ENCODE peak calls at places on chromosomes 12 and 14, in seven cellular contexts. One of them, this sample, is unnamed.

GRCh38 chr12:131487379-131488129 is 223.3 kb upstream of the SFSWAP start:
- DNase-seq in psoas muscle: no peak
- DNase-seq in left colon: peak; percentile 19
- DNase-seq in hippocampal formation: no peak
- DNase-seq in ecto neural progenitor cell: no peak
- DNase-seq in heart left ventricle: no peak
- DNase-seq in activated gamma-delta T cell treated with anti-CD3 and anti-CD28 coated beads, Interleukin-2, amount 50 U/mL, for 16 hours: no peak
- DNase-seq in this sample: no peak

GRCh38 chr14:99360774-99361595 is 89.0 kb upstream of the BCL11B start:
- DNase-seq in left colon: no peak
- DNase-seq in heart left ventricle: no peak
- DNase-seq in hippocampal formation: no peak
- DNase-seq in activated gamma-delta T cell treated with anti-CD3 and anti-CD28 coated beads, Interleukin-2, amount 50 U/mL, for 16 hours: no peak
- DNase-seq in ecto neural progenitor cell: no peak
- DNase-seq in psoas muscle: no peak
- DNase-seq in this sample: no peak

GRCh38 chr12:13374783-13375182 is 178.3 kb downstream of the EMP1 start:
- DNase-seq in activated gamma-delta T cell treated with anti-CD3 and anti-CD28 coated beads, Interleukin-2, amount 50 U/mL, for 16 hours: no peak
- DNase-seq in heart left ventricle: no peak
- DNase-seq in hippocampal formation: no peak
- DNase-seq in left colon: no peak
- DNase-seq in psoas muscle: no peak
- DNase-seq in ecto neural progenitor cell: no peak
- DNase-seq in this sample: no peak

GRCh38 chr14:105146181-105146975 is 22.2 kb downstream of the JAG2 start:
- DNase-seq in psoas muscle: peak; percentile 40
- DNase-seq in heart left ventricle: no peak
- DNase-seq in activated gamma-delta T cell treated with anti-CD3 and anti-CD28 coated beads, Interleukin-2, amount 50 U/mL, for 16 hours: no peak
- DNase-seq in left colon: no peak
- DNase-seq in hippocampal formation: no peak
- DNase-seq in ecto neural progenitor cell: no peak
- DNase-seq in this sample: no peak

GRCh38 chr14:73457050-73457934 is 1.1 kb downstream of the NUMB start:
- DNase-seq in hippocampal formation: peak; percentile 57
- DNase-seq in ecto neural progenitor cell: no peak
- DNase-seq in heart left ventricle: peak; percentile 51
- DNase-seq in psoas muscle: peak; percentile 60
- DNase-seq in left colon: peak; percentile 64
- DNase-seq in activated gamma-delta T cell treated with anti-CD3 and anti-CD28 coated beads, Interleukin-2, amount 50 U/mL, for 16 hours: no peak
- DNase-seq in this sample: peak; percentile 50

GRCh38 chr12:66144796-66145754 is 14.5 kb upstream of the LLPH start:
- DNase-seq in ecto neural progenitor cell: no peak
- DNase-seq in heart left ventricle: no peak
- DNase-seq in psoas muscle: no peak
- DNase-seq in left colon: peak; percentile 43
- DNase-seq in activated gamma-delta T cell treated with anti-CD3 and anti-CD28 coated beads, Interleukin-2, amount 50 U/mL, for 16 hours: no peak
- DNase-seq in hippocampal formation: no peak
- DNase-seq in this sample: peak; percentile 37

GRCh38 chr12:7833831-7834230 is 38.9 kb downstream of the SLC2A14 start:
- DNase-seq in left colon: no peak
- DNase-seq in activated gamma-delta T cell treated with anti-CD3 and anti-CD28 coated beads, Interleukin-2, amount 50 U/mL, for 16 hours: no peak
- DNase-seq in hippocampal formation: no peak
- DNase-seq in psoas muscle: no peak
- DNase-seq in ecto neural progenitor cell: no peak
- DNase-seq in heart left ventricle: no peak
- DNase-seq in this sample: no peak

GRCh38 chr14:63323148-63323547 is 4.4 kb upstream of the GPHB5 start:
- DNase-seq in hippocampal formation: no peak
- DNase-seq in ecto neural progenitor cell: no peak
- DNase-seq in psoas muscle: no peak
- DNase-seq in heart left ventricle: no peak
- DNase-seq in activated gamma-delta T cell treated with anti-CD3 and anti-CD28 coated beads, Interleukin-2, amount 50 U/mL, for 16 hours: no peak
- DNase-seq in left colon: no peak
- DNase-seq in this sample: no peak

GRCh38 chr12:89947437-89948265 is 239.0 kb upstream of the ATP2B1 start:
- DNase-seq in ecto neural progenitor cell: no peak
- DNase-seq in heart left ventricle: no peak
- DNase-seq in psoas muscle: no peak
- DNase-seq in left colon: no peak
- DNase-seq in hippocampal formation: no peak
- DNase-seq in activated gamma-delta T cell treated with anti-CD3 and anti-CD28 coated beads, Interleukin-2, amount 50 U/mL, for 16 hours: no peak
- DNase-seq in this sample: peak; percentile 61

GRCh38 chr12:67826946-67827719 is 162.1 kb upstream of the IFNG-AS1 start:
- DNase-seq in ecto neural progenitor cell: no peak
- DNase-seq in hippocampal formation: no peak
- DNase-seq in activated gamma-delta T cell treated with anti-CD3 and anti-CD28 coated beads, Interleukin-2, amount 50 U/mL, for 16 hours: no peak
- DNase-seq in psoas muscle: no peak
- DNase-seq in left colon: no peak
- DNase-seq in heart left ventricle: no peak
- DNase-seq in this sample: peak; percentile 42

GRCh38 chr12:52354197-52354596 is 13.1 kb downstream of the KRT85 start:
- DNase-seq in activated gamma-delta T cell treated with anti-CD3 and anti-CD28 coated beads, Interleukin-2, amount 50 U/mL, for 16 hours: no peak
- DNase-seq in ecto neural progenitor cell: no peak
- DNase-seq in hippocampal formation: no peak
- DNase-seq in heart left ventricle: no peak
- DNase-seq in psoas muscle: no peak
- DNase-seq in left colon: no peak
- DNase-seq in this sample: no peak

GRCh38 chr14:95452176-95452889 is 64.1 kb downstream of the SYNE3 start:
- DNase-seq in activated gamma-delta T cell treated with anti-CD3 and anti-CD28 coated beads, Interleukin-2, amount 50 U/mL, for 16 hours: no peak
- DNase-seq in hippocampal formation: peak; percentile 21
- DNase-seq in left colon: no peak
- DNase-seq in ecto neural progenitor cell: no peak
- DNase-seq in heart left ventricle: no peak
- DNase-seq in psoas muscle: no peak
- DNase-seq in this sample: peak; percentile 23

GRCh38 chr14:84403585-84403984 is 1126.4 kb upstream of the FLRT2 start:
- DNase-seq in psoas muscle: no peak
- DNase-seq in hippocampal formation: no peak
- DNase-seq in ecto neural progenitor cell: no peak
- DNase-seq in heart left ventricle: no peak
- DNase-seq in left colon: no peak
- DNase-seq in activated gamma-delta T cell treated with anti-CD3 and anti-CD28 coated beads, Interleukin-2, amount 50 U/mL, for 16 hours: no peak
- DNase-seq in this sample: no peak

GRCh38 chr14:103121161-103121845 is 2.0 kb upstream of the TNFAIP2 start:
- DNase-seq in activated gamma-delta T cell treated with anti-CD3 and anti-CD28 coated beads, Interleukin-2, amount 50 U/mL, for 16 hours: no peak
- DNase-seq in psoas muscle: peak; percentile 89
- DNase-seq in ecto neural progenitor cell: no peak
- DNase-seq in hippocampal formation: peak; percentile 33
- DNase-seq in left colon: no peak
- DNase-seq in heart left ventricle: peak; percentile 76
- DNase-seq in this sample: no peak

GRCh38 chr12:123149088-123149827 is 1.6 kb downstream of the PITPNM2 start:
- DNase-seq in psoas muscle: no peak
- DNase-seq in activated gamma-delta T cell treated with anti-CD3 and anti-CD28 coated beads, Interleukin-2, amount 50 U/mL, for 16 hours: no peak
- DNase-seq in hippocampal formation: no peak
- DNase-seq in left colon: no peak
- DNase-seq in heart left ventricle: no peak
- DNase-seq in ecto neural progenitor cell: no peak
- DNase-seq in this sample: no peak

GRCh38 chr12:42135264-42135814 is 9.3 kb downstream of the GXYLT1 start:
- DNase-seq in heart left ventricle: no peak
- DNase-seq in hippocampal formation: no peak
- DNase-seq in ecto neural progenitor cell: no peak
- DNase-seq in left colon: no peak
- DNase-seq in activated gamma-delta T cell treated with anti-CD3 and anti-CD28 coated beads, Interleukin-2, amount 50 U/mL, for 16 hours: no peak
- DNase-seq in psoas muscle: no peak
- DNase-seq in this sample: no peak

GRCh38 chr12:65229441-65229840 is 49.0 kb upstream of the MSRB3 start:
- DNase-seq in hippocampal formation: no peak
- DNase-seq in left colon: no peak
- DNase-seq in psoas muscle: no peak
- DNase-seq in heart left ventricle: no peak
- DNase-seq in ecto neural progenitor cell: no peak
- DNase-seq in activated gamma-delta T cell treated with anti-CD3 and anti-CD28 coated beads, Interleukin-2, amount 50 U/mL, for 16 hours: no peak
- DNase-seq in this sample: peak; percentile 19

GRCh38 chr12:47753021-47754001 is 5.4 kb downstream of the RAPGEF3 start:
- DNase-seq in activated gamma-delta T cell treated with anti-CD3 and anti-CD28 coated beads, Interleukin-2, amount 50 U/mL, for 16 hours: no peak
- DNase-seq in hippocampal formation: peak; percentile 27
- DNase-seq in left colon: peak; percentile 71
- DNase-seq in psoas muscle: peak; percentile 96
- DNase-seq in heart left ventricle: peak; percentile 95
- DNase-seq in ecto neural progenitor cell: no peak
- DNase-seq in this sample: no peak

GRCh38 chr12:24850486-24850885 is 98.4 kb downstream of the BCAT1 start:
- DNase-seq in hippocampal formation: no peak
- DNase-seq in left colon: no peak
- DNase-seq in activated gamma-delta T cell treated with anti-CD3 and anti-CD28 coated beads, Interleukin-2, amount 50 U/mL, for 16 hours: no peak
- DNase-seq in heart left ventricle: no peak
- DNase-seq in ecto neural progenitor cell: no peak
- DNase-seq in psoas muscle: no peak
- DNase-seq in this sample: no peak

GRCh38 chr12:124721501-124722154 is 142.0 kb downstream of the SCARB1 start:
- DNase-seq in hippocampal formation: no peak
- DNase-seq in ecto neural progenitor cell: no peak
- DNase-seq in left colon: no peak
- DNase-seq in activated gamma-delta T cell treated with anti-CD3 and anti-CD28 coated beads, Interleukin-2, amount 50 U/mL, for 16 hours: no peak
- DNase-seq in psoas muscle: no peak
- DNase-seq in heart left ventricle: no peak
- DNase-seq in this sample: peak; percentile 68

GRCh38 chr12:106311139-106311538 is 8.6 kb downstream of the TCP11L2 start:
- DNase-seq in ecto neural progenitor cell: no peak
- DNase-seq in activated gamma-delta T cell treated with anti-CD3 and anti-CD28 coated beads, Interleukin-2, amount 50 U/mL, for 16 hours: no peak
- DNase-seq in hippocampal formation: no peak
- DNase-seq in left colon: no peak
- DNase-seq in psoas muscle: no peak
- DNase-seq in heart left ventricle: no peak
- DNase-seq in this sample: no peak

GRCh38 chr12:96208346-96208745 is 14.2 kb downstream of the ELK3 start:
- DNase-seq in left colon: no peak
- DNase-seq in activated gamma-delta T cell treated with anti-CD3 and anti-CD28 coated beads, Interleukin-2, amount 50 U/mL, for 16 hours: no peak
- DNase-seq in hippocampal formation: no peak
- DNase-seq in heart left ventricle: no peak
- DNase-seq in ecto neural progenitor cell: no peak
- DNase-seq in psoas muscle: no peak
- DNase-seq in this sample: no peak

GRCh38 chr12:94676922-94677321 is 26.6 kb upstream of the TMCC3 start:
- DNase-seq in left colon: no peak
- DNase-seq in heart left ventricle: no peak
- DNase-seq in psoas muscle: no peak
- DNase-seq in ecto neural progenitor cell: no peak
- DNase-seq in activated gamma-delta T cell treated with anti-CD3 and anti-CD28 coated beads, Interleukin-2, amount 50 U/mL, for 16 hours: no peak
- DNase-seq in hippocampal formation: no peak
- DNase-seq in this sample: no peak

GRCh38 chr12:98752726-98753125 is 107.6 kb downstream of the APAF1 start:
- DNase-seq in psoas muscle: no peak
- DNase-seq in activated gamma-delta T cell treated with anti-CD3 and anti-CD28 coated beads, Interleukin-2, amount 50 U/mL, for 16 hours: no peak
- DNase-seq in left colon: no peak
- DNase-seq in ecto neural progenitor cell: no peak
- DNase-seq in heart left ventricle: no peak
- DNase-seq in hippocampal formation: no peak
- DNase-seq in this sample: peak; percentile 57

GRCh38 chr12:125267114-125267513 is 201.9 kb downstream of the AACS start:
- DNase-seq in heart left ventricle: no peak
- DNase-seq in psoas muscle: no peak
- DNase-seq in ecto neural progenitor cell: no peak
- DNase-seq in activated gamma-delta T cell treated with anti-CD3 and anti-CD28 coated beads, Interleukin-2, amount 50 U/mL, for 16 hours: no peak
- DNase-seq in left colon: no peak
- DNase-seq in hippocampal formation: no peak
- DNase-seq in this sample: no peak

GRCh38 chr12:57216014-57216891 is at the start of gene NXPH4:
- DNase-seq in ecto neural progenitor cell: peak; percentile 75
- DNase-seq in hippocampal formation: no peak
- DNase-seq in psoas muscle: no peak
- DNase-seq in heart left ventricle: no peak
- DNase-seq in activated gamma-delta T cell treated with anti-CD3 and anti-CD28 coated beads, Interleukin-2, amount 50 U/mL, for 16 hours: no peak
- DNase-seq in left colon: peak; percentile 63
- DNase-seq in this sample: peak; percentile 26

GRCh38 chr12:926641-927040 is 22.9 kb downstream of the RAD52 start:
- DNase-seq in psoas muscle: no peak
- DNase-seq in activated gamma-delta T cell treated with anti-CD3 and anti-CD28 coated beads, Interleukin-2, amount 50 U/mL, for 16 hours: no peak
- DNase-seq in ecto neural progenitor cell: no peak
- DNase-seq in left colon: no peak
- DNase-seq in heart left ventricle: no peak
- DNase-seq in hippocampal formation: no peak
- DNase-seq in this sample: no peak

GRCh38 chr12:79560165-79560889 is 130.4 kb downstream of the PAWR start:
- DNase-seq in heart left ventricle: no peak
- DNase-seq in activated gamma-delta T cell treated with anti-CD3 and anti-CD28 coated beads, Interleukin-2, amount 50 U/mL, for 16 hours: no peak
- DNase-seq in hippocampal formation: no peak
- DNase-seq in ecto neural progenitor cell: no peak
- DNase-seq in left colon: no peak
- DNase-seq in psoas muscle: no peak
- DNase-seq in this sample: no peak

GRCh38 chr14:95530461-95531170 is 4.2 kb upstream of the GLRX5 start:
- DNase-seq in ecto neural progenitor cell: no peak
- DNase-seq in activated gamma-delta T cell treated with anti-CD3 and anti-CD28 coated beads, Interleukin-2, amount 50 U/mL, for 16 hours: no peak
- DNase-seq in hippocampal formation: no peak
- DNase-seq in left colon: no peak
- DNase-seq in heart left ventricle: no peak
- DNase-seq in psoas muscle: no peak
- DNase-seq in this sample: no peak

GRCh38 chr14:71538949-71539659 is 393.1 kb upstream of the RGS6 start:
- DNase-seq in activated gamma-delta T cell treated with anti-CD3 and anti-CD28 coated beads, Interleukin-2, amount 50 U/mL, for 16 hours: no peak
- DNase-seq in left colon: no peak
- DNase-seq in heart left ventricle: no peak
- DNase-seq in psoas muscle: no peak
- DNase-seq in hippocampal formation: no peak
- DNase-seq in ecto neural progenitor cell: no peak
- DNase-seq in this sample: no peak

GRCh38 chr14:65927871-65928270 is 515.3 kb downstream of the FUT8 start:
- DNase-seq in activated gamma-delta T cell treated with anti-CD3 and anti-CD28 coated beads, Interleukin-2, amount 50 U/mL, for 16 hours: peak; percentile 36
- DNase-seq in ecto neural progenitor cell: no peak
- DNase-seq in psoas muscle: no peak
- DNase-seq in heart left ventricle: no peak
- DNase-seq in hippocampal formation: no peak
- DNase-seq in left colon: peak; percentile 27
- DNase-seq in this sample: no peak

GRCh38 chr12:131250951-131251315 is 297.2 kb downstream of the ADGRD1 start:
- DNase-seq in ecto neural progenitor cell: no peak
- DNase-seq in heart left ventricle: no peak
- DNase-seq in activated gamma-delta T cell treated with anti-CD3 and anti-CD28 coated beads, Interleukin-2, amount 50 U/mL, for 16 hours: no peak
- DNase-seq in hippocampal formation: no peak
- DNase-seq in psoas muscle: no peak
- DNase-seq in left colon: no peak
- DNase-seq in this sample: no peak

This sample was measured in myocyte.